ENCODE peak calls at places on chromosomes 7 and 10, in five cellular contexts. G is heart left ventricle, N is Caco-2, W is psoas muscle, M is BE2C. S is an unnamed sample.

GRCh38 chr10:119831656-119832055 is 41.0 kb downstream of the MCMBP start:
- DNase-seq in M (no peak), N (no peak), W (no peak), G (no peak), S (no peak)

GRCh38 chr10:59361659-59362183 is 628 bp downstream of the FAM13C start:
- DNase-seq in M (no peak), G (no peak), N (no peak), W (no peak), S (no peak)

GRCh38 chr10:93874309-93875031 is 19.3 kb upstream of the SLC35G1 start:
- DNase-seq in W (no peak), N (no peak), M (no peak), G (no peak), S (no peak)

GRCh38 chr10:69583106-69583505 is 9.9 kb upstream of the NEUROG3 start:
- DNase-seq in W (no peak), M (no peak), N (no peak), G (no peak), S (no peak)

GRCh38 chr10:126016156-126016805 is 119.9 kb downstream of the FANK1 start:
- DNase-seq in G (no peak), M (no peak), N (no peak), W (no peak), S (no peak)

GRCh38 chr10:6269953-6270867 is 67.5 kb downstream of the PFKFB3 start:
- DNase-seq in N (no peak), G (no peak), W (no peak), M (no peak), S (no peak)

GRCh38 chr7:149196151-149196704 is 882 bp downstream of the ZNF282 start:
- DNase-seq in M (no peak), G (no peak), W (no peak), N (no peak), S (no peak)

GRCh38 chr10:119370972-119371703 is 163.8 kb downstream of the GRK5 start:
- DNase-seq in G (peak), N (no peak), W (peak), M (no peak), S (peak)

GRCh38 chr10:80177781-80178636 is 27.3 kb downstream of the ANXA11 start:
- DNase-seq in W (no peak), M (no peak), N (no peak), G (no peak), S (no peak)

GRCh38 chr10:60189861-60190475 is 199.7 kb downstream of the ANK3 start:
- DNase-seq in M (no peak), W (no peak), G (no peak), N (no peak), S (no peak)

GRCh38 chr10:94223702-94224370 is 138.9 kb downstream of the NOC3L start:
- DNase-seq in M (peak), G (peak), N (no peak), W (no peak), S (no peak)

GRCh38 chr7:145360511-145361100 is 524.8 kb upstream of the TPK1 start:
- DNase-seq in M (no peak), G (peak), W (no peak), N (no peak), S (no peak)

GRCh38 chr7:21497072-21497471 is 45.8 kb upstream of the DNAH11 start:
- DNase-seq in G (no peak), W (no peak), M (peak), N (no peak), S (no peak)

DNA sequence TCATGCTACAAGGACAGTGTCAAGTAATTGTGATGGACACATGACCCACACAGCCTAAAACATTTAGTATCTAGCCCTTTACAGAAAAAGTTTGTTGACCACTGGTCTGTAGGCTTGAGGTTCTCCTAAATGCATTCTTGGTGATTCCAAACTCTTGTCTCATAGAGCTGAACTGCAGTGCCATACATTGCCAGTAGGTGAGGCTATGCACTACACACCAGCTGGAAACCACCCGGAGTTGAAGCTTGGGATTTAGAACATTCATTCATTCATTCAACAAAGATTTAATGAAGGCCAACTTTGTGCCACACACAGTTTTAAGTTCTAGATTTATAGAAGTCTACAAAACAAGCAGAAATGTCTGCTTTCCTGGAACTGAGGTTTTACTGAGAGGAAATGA is 77.3 kb upstream of the TCF7L2 start:
- DNase-seq in M (no peak), G (no peak), N (no peak), W (no peak), S (no peak)
- TF ChIP-seq CTCF in M (peak), G (no peak), N (peak), W (peak), S (no peak)

GRCh38 chr10:109992485-109992884 is 15.3 kb upstream of the ADD3 start:
- DNase-seq in W (no peak), N (no peak), G (no peak), M (no peak), S (no peak)
- TF ChIP-seq CTCF in W (no peak), N (no peak), G (no peak), M (no peak), S (no peak)

GRCh38 chr7:6163402-6163801 is 109.0 kb downstream of the CYTH3 start:
- DNase-seq in G (no peak), W (no peak), M (no peak), N (no peak), S (no peak)

GRCh38 chr7:6165075-6165474 is 107.3 kb downstream of the CYTH3 start:
- DNase-seq in M (no peak), G (no peak), W (no peak), N (no peak), S (no peak)

GRCh38 chr7:6165521-6166325 is 106.7 kb downstream of the CYTH3 start:
- DNase-seq in W (no peak), G (no peak), N (no peak), M (peak), S (no peak)

GRCh38 chr7:6164010-6164409 is 108.4 kb downstream of the CYTH3 start:
- DNase-seq in W (no peak), N (no peak), G (no peak), M (no peak), S (no peak)

DNA sequence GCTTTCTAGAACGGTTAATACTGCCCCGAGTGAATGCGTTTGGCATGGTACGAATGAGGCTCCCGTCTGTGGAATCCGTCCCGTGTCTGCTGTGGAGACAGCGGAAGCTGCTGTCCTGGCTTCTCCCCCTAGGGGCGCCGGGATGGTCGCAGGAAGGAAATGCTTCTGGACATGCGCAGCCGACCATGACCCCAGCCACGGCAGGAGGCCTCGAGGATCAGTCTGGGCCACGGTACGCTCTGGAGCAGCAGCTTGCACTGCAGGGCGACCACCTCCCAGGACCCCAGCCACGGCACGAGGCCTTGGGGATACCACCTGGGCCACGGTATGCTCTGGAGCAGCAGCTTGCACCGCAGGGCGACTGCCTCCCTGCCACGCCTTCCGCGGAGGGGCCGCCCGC is 107.9 kb downstream of the CYTH3 start:
- DNase-seq in N (no peak), W (no peak), G (peak), M (peak), S (no peak)
- TF ChIP-seq CTCF in N (peak), W (no peak), G (no peak), M (peak), S (no peak)

GRCh38 chr7:78588393-78588792 is 789.8 kb downstream of the PHTF2 start:
- DNase-seq in G (no peak), W (no peak), M (no peak), N (no peak), S (no peak)

GRCh38 chr7:78585958-78586357 is 787.4 kb downstream of the PHTF2 start:
- DNase-seq in G (no peak), N (no peak), M (no peak), W (no peak), S (no peak)

DNA sequence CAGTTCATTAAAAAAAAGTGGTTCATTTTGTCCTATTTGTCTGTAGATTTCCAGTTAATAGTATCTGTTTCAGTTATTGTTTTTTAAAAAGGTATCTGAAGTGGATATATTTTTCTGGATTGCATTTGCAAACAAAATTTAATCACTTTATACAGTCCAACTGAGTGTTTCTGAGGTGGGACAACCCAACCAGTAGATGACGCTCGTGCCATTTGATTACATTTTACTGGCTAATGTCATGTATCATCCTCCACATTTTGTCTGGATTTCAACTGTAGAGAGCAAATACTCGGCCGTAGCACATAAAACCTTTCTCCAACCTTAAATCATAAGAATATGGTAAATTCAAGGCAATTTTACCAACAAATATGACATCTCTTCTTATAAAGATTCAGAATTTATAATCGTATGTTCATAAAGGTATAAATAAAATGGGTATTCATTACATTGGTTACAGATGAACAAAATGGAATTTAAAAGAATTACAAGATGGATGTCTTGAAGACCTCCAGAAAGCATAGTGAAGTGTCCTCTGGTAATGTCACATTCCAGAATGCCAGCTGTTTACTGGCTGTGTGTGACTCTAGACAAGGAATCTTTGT is 789.0 kb downstream of the PHTF2 start:
- DNase-seq in G (no peak), N (no peak), W (no peak), M (peak), S (no peak)
- TF ChIP-seq CTCF in G (peak), N (peak), W (no peak), M (peak), S (peak)